ENCODE peak calls at places on chromosome 13, in eight cellular contexts. C, N, O, D, W, Q, J and P are unnamed samples.

GRCh38 chr13:60386250-60386649 is 10.8 kb upstream of the TDRD3 start:
- DNase-seq in C (no peak), N (no peak), O (no peak), D (no peak), W (no peak), Q (no peak), J (no peak), P (no peak)

GRCh38 chr13:51644649-51645048 is 60.4 kb downstream of the WDFY2 start:
- DNase-seq in C (no peak), N (no peak), O (no peak), D (no peak), W (no peak), Q (no peak), J (no peak), P (no peak)

GRCh38 chr13:32947886-32948285 is 68.3 kb upstream of the KL start:
- DNase-seq in C (no peak), N (no peak), O (no peak), D (no peak), W (no peak), Q (no peak), J (no peak), P (no peak)

GRCh38 chr13:31227063-31227462 is 27.3 kb downstream of the B3GLCT start:
- DNase-seq in C (no peak), N (no peak), O (no peak), D (no peak), W (no peak), Q (no peak), J (no peak), P (no peak)

GRCh38 chr13:80690208-80690607 is 349.3 kb upstream of the SPRY2 start:
- DNase-seq in C (no peak), N (no peak), O (no peak), D (no peak), W (no peak), Q (no peak), J (no peak), P (no peak)

GRCh38 chr13:51451467-51452390 is 1.1 kb downstream of the INTS6 start:
- DNase-seq in C (peak), N (peak), O (peak), D (peak), W (peak), Q (peak), J (peak), P (peak)

GRCh38 chr13:97308735-97309429 is 86.7 kb downstream of the MBNL2 start:
- DNase-seq in C (no peak), N (no peak), O (no peak), D (no peak), W (no peak), Q (no peak), J (no peak), P (no peak)

GRCh38 chr13:112768795-112769411 is 79.1 kb downstream of the ATP11A start:
- DNase-seq in C (no peak), N (peak), O (no peak), D (no peak), W (no peak), Q (no peak), J (no peak), P (no peak)

GRCh38 chr13:23637813-23638212 is 67.6 kb downstream of the TNFRSF19 start:
- DNase-seq in C (no peak), N (no peak), O (no peak), D (no peak), W (no peak), Q (no peak), J (no peak), P (no peak)

GRCh38 chr13:21435710-21436151 is 23.4 kb downstream of the ZDHHC20 start:
- DNase-seq in C (peak), N (peak), O (peak), D (peak), W (no peak), Q (peak), J (no peak), P (no peak)

GRCh38 chr13:43401364-43401763 is 378.0 kb downstream of the DNAJC15 start:
- DNase-seq in C (no peak), N (no peak), O (no peak), D (no peak), W (no peak), Q (no peak), J (no peak), P (no peak)

GRCh38 chr13:33347866-33348265 is 62.3 kb upstream of the STARD13 start:
- DNase-seq in C (no peak), N (no peak), O (no peak), D (no peak), W (no peak), Q (no peak), J (no peak), P (no peak)

GRCh38 chr13:51907040-51907732 is 45.4 kb downstream of the CCDC70 start:
- DNase-seq in C (no peak), N (no peak), O (no peak), D (no peak), W (no peak), Q (no peak), J (no peak), P (no peak)

GRCh38 chr13:75482070-75482819 is at the start of gene TBC1D4:
- DNase-seq in C (peak), N (peak), O (peak), D (peak), W (peak), Q (peak), J (peak), P (peak)

GRCh38 chr13:74246398-74246975 is 112.3 kb upstream of the KLF12 start:
- DNase-seq in C (no peak), N (peak), O (no peak), D (no peak), W (no peak), Q (peak), J (no peak), P (no peak)

GRCh38 chr13:47463002-47463401 is 538.1 kb downstream of the SUCLA2 start:
- DNase-seq in C (no peak), N (no peak), O (no peak), D (no peak), W (no peak), Q (no peak), J (no peak), P (no peak)

GRCh38 chr13:47459512-47459911 is 541.6 kb downstream of the SUCLA2 start:
- DNase-seq in C (no peak), N (no peak), O (no peak), D (no peak), W (no peak), Q (no peak), J (no peak), P (peak)

DNA sequence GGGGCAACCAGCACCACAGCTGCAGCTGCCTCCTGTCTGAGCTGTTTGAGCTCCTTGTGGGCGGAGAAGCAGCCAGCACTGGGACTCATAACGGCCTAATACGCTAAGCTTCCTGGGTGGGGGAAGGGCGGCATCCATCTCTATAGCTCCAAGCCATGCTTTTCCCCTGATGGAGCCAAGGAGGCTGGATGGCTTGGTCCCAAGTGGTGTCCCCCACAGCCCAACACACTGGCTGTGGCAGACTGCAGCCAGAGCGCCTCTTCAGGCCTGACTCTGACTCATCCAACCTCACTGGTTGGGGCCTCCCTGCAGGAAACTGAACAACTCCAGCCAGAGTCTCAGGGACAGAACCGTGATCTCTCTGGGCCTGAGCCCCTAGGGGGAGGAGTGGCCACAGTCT is 537.3 kb downstream of the SUCLA2 start:
- DNase-seq in C (no peak), N (no peak), O (no peak), D (no peak), W (no peak), Q (no peak), J (no peak), P (no peak)
- TF ChIP-seq CTCF in C (no peak), N (no peak), O (no peak), D (no peak), W (no peak), Q (no peak), J (no peak), P (no peak)

GRCh38 chr13:44952671-44953070 is 36.6 kb downstream of the NUFIP1 start:
- DNase-seq in C (no peak), N (no peak), O (no peak), D (no peak), W (no peak), Q (no peak), J (no peak), P (no peak)

GRCh38 chr13:44955421-44955820 is 33.9 kb downstream of the NUFIP1 start:
- DNase-seq in C (no peak), N (no peak), O (no peak), D (peak), W (peak), Q (no peak), J (no peak), P (no peak)

GRCh38 chr13:44954210-44954609 is 35.1 kb downstream of the NUFIP1 start:
- DNase-seq in C (no peak), N (no peak), O (no peak), D (no peak), W (no peak), Q (no peak), J (no peak), P (no peak)

GRCh38 chr13:44951184-44951583 is 38.1 kb downstream of the NUFIP1 start:
- DNase-seq in C (no peak), N (no peak), O (no peak), D (no peak), W (no peak), Q (no peak), J (no peak), P (no peak)
- H3K27ac ChIP-seq in C (no peak), N (no peak), O (no peak), D (no peak), W (no peak), Q (no peak), J (no peak), P (no peak)

GRCh38 chr13:111505175-111505777 is 184.8 kb downstream of the TEX29 start:
- DNase-seq in C (no peak), N (no peak), O (no peak), D (no peak), W (no peak), Q (no peak), J (no peak), P (no peak)
- TF ChIP-seq CTCF in C (no peak), N (peak), O (no peak), D (peak), W (no peak), Q (no peak), J (no peak), P (no peak)

DNA sequence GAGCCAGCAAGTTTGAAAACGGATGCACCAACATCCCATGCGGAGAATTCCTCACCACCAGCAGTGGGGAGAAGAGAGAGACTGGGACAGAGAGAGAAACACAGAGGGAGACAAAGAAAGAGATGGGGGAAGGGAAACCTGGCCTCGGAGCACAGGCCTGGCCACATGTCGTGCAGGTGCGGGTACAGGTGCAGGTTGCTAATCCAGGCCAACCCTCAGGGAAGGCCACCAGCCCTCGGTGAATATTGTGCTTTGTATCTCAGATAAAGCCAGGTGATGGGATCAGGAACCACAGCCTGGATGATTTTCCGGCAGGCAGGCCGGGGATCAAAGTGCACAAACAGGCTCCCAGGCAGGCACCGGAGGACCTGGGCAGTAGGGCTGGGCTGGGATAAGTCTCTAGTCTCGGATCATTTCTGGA is 3.8 kb downstream of the GAS6 start:
- DNase-seq in C (peak), N (no peak), O (no peak), D (peak), W (no peak), Q (no peak), J (peak), P (no peak)
- H3K27ac ChIP-seq in C (peak), N (no peak), O (peak), D (no peak), W (peak), Q (peak), J (peak), P (peak)